ENCODE peak calls at places on chromosome 7, in six cellular contexts. F, Z, S, X, T and P are unnamed samples.

GRCh38 chr7:9201928-9202327 is 768.5 kb downstream of the NXPH1 start:
- DNase-seq in X (no peak), F (no peak), Z (no peak), S (no peak), T (no peak), P (no peak)

GRCh38 chr7:123265853-123266252 is 66.1 kb upstream of the SLC13A1 start:
- DNase-seq in S (no peak), F (no peak), X (no peak), Z (no peak), T (no peak), P (no peak)

GRCh38 chr7:122299935-122300606 is 4.5 kb downstream of the FEZF1 start:
- DNase-seq in S (no peak), F (no peak), Z (no peak), T (no peak), X (no peak), P (no peak)

GRCh38 chr7:81584667-81585066 is 185.2 kb downstream of the HGF start:
- DNase-seq in Z (no peak), X (no peak), F (no peak), T (no peak), S (no peak), P (no peak)

GRCh38 chr7:1049006-1049741 is 4.8 kb downstream of the GPR146 start:
- DNase-seq in Z (no peak), X (no peak), F (no peak), S (no peak), T (no peak), P (no peak)

GRCh38 chr7:143038635-143039034 is 11.7 kb upstream of the OR9A2 start:
- DNase-seq in Z (no peak), S (no peak), T (no peak), F (no peak), X (no peak), P (no peak)

GRCh38 chr7:74020396-74020795 is 7.6 kb upstream of the ELN start:
- DNase-seq in T (no peak), F (no peak), X (no peak), Z (no peak), S (no peak), P (no peak)

GRCh38 chr7:30970594-30971094 is 6.9 kb downstream of the GHRHR start:
- DNase-seq in T (no peak), F (no peak), Z (no peak), X (no peak), S (no peak), P (no peak)

GRCh38 chr7:33986951-33987948 is 81.9 kb downstream of the BMPER start:
- DNase-seq in F (peak; percentile 19), Z (no peak), S (peak; percentile 75), T (peak; percentile 100), X (peak; percentile 96), P (no peak)